ENCODE peak calls at places on chromosomes 13 and 19, in ten cellular contexts. M is body of pancreas; B is anterior cingulate cortex; C is neural progenitor cell; K is EH; S is stimulated activated CD4-positive, alpha-beta T cell treated with anti-CD3 and anti-CD28 coated beads, Interleukin-2, amount 100 ng/mL, for 48 hours; X is activated naive CD8-positive, alpha-beta T cell treated with anti-CD3 and anti-CD28 coated beads for 36 hours; O is HFF-Myc; G is left colon; T is activated T-cell treated with anti-CD3 and anti-CD28 coated beads, Interleukin-2, amount 50 U/mL, for 24 hours. Y is an unnamed sample.

GRCh38 chr19:42076375-42076944 is 494 bp downstream of the ZNF574 start:
- DNase-seq in S (peak), X (no peak), O (no peak), B (no peak), M (no peak), G (peak), T (no peak), K (no peak), C (no peak), Y (no peak)

GRCh38 chr13:50573046-50573445 is 270.4 kb downstream of the DLEU7 start:
- DNase-seq in T (no peak), G (no peak), X (no peak), O (no peak), M (no peak), S (no peak), K (no peak), B (no peak), C (no peak), Y (no peak)

GRCh38 chr19:6501740-6502648 is at the start of gene TUBB4A:
- DNase-seq in B (peak), O (no peak), G (no peak), S (no peak), C (peak), X (peak), M (no peak), K (no peak), T (peak), Y (no peak)

GRCh38 chr13:19601749-19602725 is 31.4 kb upstream of the MPHOSPH8 start:
- DNase-seq in X (peak), S (peak), T (peak), G (peak), O (no peak), C (peak), M (peak), B (no peak), K (peak), Y (no peak)

GRCh38 chr13:24716446-24716845 is 36.2 kb downstream of the ATP12A start:
- DNase-seq in S (no peak), M (no peak), T (no peak), C (no peak), K (no peak), G (no peak), X (no peak), B (no peak), O (no peak), Y (no peak)

GRCh38 chr13:28568286-28568685 is 73.4 kb upstream of the FLT1 start:
- DNase-seq in X (no peak), G (peak), O (no peak), K (peak), M (peak), C (no peak), B (peak), T (no peak), S (no peak), Y (peak)

GRCh38 chr19:28235606-28236125 is 977.3 kb downstream of the UQCRFS1 start:
- DNase-seq in K (no peak), M (no peak), B (no peak), C (no peak), T (no peak), S (no peak), O (no peak), X (no peak), G (no peak), Y (no peak)

GRCh38 chr19:33387351-33388230 is 14.1 kb downstream of the CEBPG start:
- DNase-seq in T (no peak), S (no peak), O (no peak), C (no peak), M (no peak), K (no peak), B (no peak), X (no peak), G (no peak), Y (no peak)

GRCh38 chr19:56309511-56310185 is 5.0 kb downstream of the ZSCAN5A start:
- DNase-seq in T (peak), M (peak), B (no peak), O (no peak), K (peak), X (peak), S (peak), C (peak), G (peak), Y (no peak)

GRCh38 chr19:5951338-5951861 is 26.5 kb downstream of the RANBP3 start:
- DNase-seq in G (peak), T (no peak), O (no peak), M (no peak), K (no peak), B (no peak), C (peak), X (no peak), S (no peak), Y (no peak)

GRCh38 chr13:49063526-49063925 is 87.8 kb downstream of the FNDC3A start:
- DNase-seq in M (no peak), O (no peak), C (no peak), T (no peak), G (no peak), X (no peak), S (no peak), B (no peak), K (peak), Y (no peak)

GRCh38 chr13:20525144-20525600 is 485 bp downstream of the CRYL1 start:
- DNase-seq in O (no peak), M (peak), T (no peak), C (peak), K (peak), G (peak), B (peak), S (no peak), X (peak), Y (no peak)

GRCh38 chr13:41401371-41401770 is 56.0 kb upstream of the RGCC start:
- DNase-seq in O (no peak), C (peak), T (no peak), K (no peak), B (no peak), G (no peak), S (no peak), X (no peak), M (no peak), Y (no peak)

GRCh38 chr19:18317998-18318800 is 4.7 kb downstream of the LSM4 start:
- DNase-seq in K (no peak), G (peak), T (peak), B (peak), S (no peak), C (no peak), M (no peak), X (peak), O (no peak), Y (no peak)

GRCh38 chr19:18290250-18291018 is 9.0 kb upstream of the JUND start:
- DNase-seq in O (no peak), M (peak), X (peak), G (peak), T (peak), K (no peak), C (no peak), S (peak), B (no peak), Y (no peak)

GRCh38 chr13:73903561-73903960 is 230.6 kb downstream of the KLF12 start:
- DNase-seq in X (no peak), T (no peak), M (no peak), S (no peak), K (no peak), B (no peak), C (no peak), O (no peak), G (no peak), Y (no peak)

GRCh38 chr13:93963266-93964131 is 516.0 kb downstream of the DCT start:
- DNase-seq in S (no peak), X (no peak), G (no peak), C (no peak), O (peak), K (peak), T (no peak), M (no peak), B (no peak), Y (no peak)

GRCh38 chr19:39512964-39513363 is 2.0 kb upstream of the SELENOV start:
- DNase-seq in O (no peak), C (no peak), G (no peak), B (no peak), K (no peak), T (no peak), X (no peak), S (no peak), M (no peak), Y (no peak)

GRCh38 chr19:38047641-38048040 is 140.6 kb downstream of the SIPA1L3 start:
- DNase-seq in S (no peak), O (no peak), C (peak), T (peak), X (no peak), B (no peak), M (no peak), K (no peak), G (no peak), Y (no peak)

GRCh38 chr13:23794267-23795161 is 94.7 kb downstream of the MIPEP start:
- DNase-seq in B (no peak), O (peak), M (no peak), X (no peak), T (no peak), S (no peak), G (no peak), C (no peak), K (peak), Y (peak)

GRCh38 chr19:47284324-47284899 is 9.7 kb downstream of the INAFM1 start:
- DNase-seq in M (peak), X (no peak), B (no peak), K (peak), T (no peak), S (peak), G (no peak), O (peak), C (peak), Y (peak)

GRCh38 chr13:53342623-53343022 is 314.0 kb downstream of the OLFM4 start:
- DNase-seq in X (no peak), M (no peak), O (no peak), G (no peak), B (no peak), T (no peak), K (no peak), C (no peak), S (no peak), Y (no peak)

GRCh38 chr13:72151241-72151640 is 284.2 kb upstream of the DACH1 start:
- DNase-seq in X (no peak), O (no peak), B (no peak), S (no peak), T (no peak), M (no peak), G (no peak), C (no peak), K (peak), Y (no peak)

GRCh38 chr19:6220385-6221191 is 59.2 kb downstream of the MLLT1 start:
- DNase-seq in T (no peak), S (no peak), C (no peak), X (no peak), O (no peak), G (peak), B (no peak), M (peak), K (peak), Y (no peak)

GRCh38 chr19:2500157-2500556 is 24.2 kb downstream of the GADD45B start:
- DNase-seq in M (no peak), B (no peak), C (no peak), X (no peak), T (no peak), K (no peak), S (no peak), G (no peak), O (no peak), Y (no peak)

GRCh38 chr13:110412132-110412912 is 105.2 kb downstream of the COL4A2 start:
- DNase-seq in C (peak), B (peak), K (peak), X (peak), T (peak), M (peak), G (peak), S (peak), O (peak), Y (peak)

GRCh38 chr19:16285769-16286564 is 38.7 kb upstream of the KLF2 start:
- DNase-seq in G (no peak), C (peak), B (peak), X (no peak), M (no peak), K (peak), T (no peak), O (no peak), S (no peak), Y (no peak)

GRCh38 chr13:26571518-26571917 is 14.0 kb downstream of the WASF3 start:
- DNase-seq in T (no peak), B (no peak), S (no peak), X (no peak), K (no peak), M (no peak), C (no peak), G (no peak), O (no peak), Y (no peak)

GRCh38 chr19:54485846-54486245 is 12.8 kb upstream of the CDC42EP5 start:
- DNase-seq in C (no peak), O (no peak), X (no peak), G (no peak), B (no peak), T (no peak), M (no peak), S (no peak), K (no peak), Y (no peak)

GRCh38 chr19:40191836-40192646 is 815 bp downstream of the MAP3K10 start:
- DNase-seq in G (peak), S (no peak), O (no peak), X (peak), M (peak), B (no peak), K (peak), T (peak), C (peak), Y (no peak)

GRCh38 chr19:7471696-7472620 is 16.9 kb downstream of the PEX11G start:
- DNase-seq in K (no peak), C (no peak), G (no peak), S (no peak), X (no peak), M (no peak), B (no peak), O (no peak), T (no peak), Y (no peak)

GRCh38 chr19:39590265-39590664 is 12.1 kb upstream of the LGALS13 start:
- DNase-seq in G (no peak), B (no peak), T (no peak), M (no peak), S (no peak), C (peak), O (no peak), X (no peak), K (peak), Y (no peak)

GRCh38 chr13:102965802-102966201 is 100.4 kb downstream of the SLC10A2 start:
- DNase-seq in K (no peak), O (no peak), S (no peak), T (no peak), M (no peak), B (no peak), C (no peak), G (no peak), X (no peak), Y (no peak)